ENCODE peak calls at places on chromosomes 16 and 17, in four cellular contexts. One of them, this sample, is unnamed.

GRCh38 chr17:47621293-47622178 is 28.2 kb upstream of the KPNB1 start:
- DNase-seq in endothelial cell: no peak
- DNase-seq in DMS79: no peak
- DNase-seq in effector memory CD8-positive, alpha-beta T cell: no peak
- DNase-seq in this sample: peak

GRCh38 chr16:84451781-84452180 is 52.7 kb downstream of the MEAK7 start:
- DNase-seq in endothelial cell: no peak
- DNase-seq in DMS79: no peak
- DNase-seq in effector memory CD8-positive, alpha-beta T cell: no peak
- DNase-seq in this sample: no peak

GRCh38 chr17:27990100-27990499 is 52.4 kb upstream of the NLK start:
- DNase-seq in endothelial cell: no peak
- DNase-seq in DMS79: no peak
- DNase-seq in effector memory CD8-positive, alpha-beta T cell: no peak
- DNase-seq in this sample: no peak

GRCh38 chr16:15404792-15405191 is 9.2 kb downstream of the MPV17L start:
- DNase-seq in endothelial cell: no peak
- DNase-seq in DMS79: no peak
- DNase-seq in effector memory CD8-positive, alpha-beta T cell: no peak
- DNase-seq in this sample: no peak

GRCh38 chr16:15593235-15593634 is 49.7 kb downstream of the MARF1 start:
- DNase-seq in endothelial cell: no peak
- DNase-seq in DMS79: no peak
- DNase-seq in effector memory CD8-positive, alpha-beta T cell: no peak
- DNase-seq in this sample: no peak

GRCh38 chr17:63542942-63543821 is 7.1 kb upstream of the DCAF7 start:
- DNase-seq in endothelial cell: no peak
- DNase-seq in DMS79: no peak
- DNase-seq in effector memory CD8-positive, alpha-beta T cell: no peak
- DNase-seq in this sample: peak

GRCh38 chr16:67084345-67085028 is 25.3 kb upstream of the PHAF1 start:
- DNase-seq in endothelial cell: no peak
- DNase-seq in DMS79: no peak
- DNase-seq in effector memory CD8-positive, alpha-beta T cell: no peak
- DNase-seq in this sample: no peak

GRCh38 chr16:12059216-12059769 is 82.8 kb downstream of the SNX29 start:
- DNase-seq in endothelial cell: no peak
- DNase-seq in DMS79: no peak
- DNase-seq in effector memory CD8-positive, alpha-beta T cell: no peak
- DNase-seq in this sample: no peak

GRCh38 chr16:70529051-70529777 is 5.6 kb downstream of the SF3B3 start:
- DNase-seq in endothelial cell: no peak
- DNase-seq in DMS79: no peak
- DNase-seq in effector memory CD8-positive, alpha-beta T cell: no peak
- DNase-seq in this sample: no peak